ENCODE peak calls at places on chromosomes 11 and 22, in ten cellular contexts. B, S, J, O, Q, W, N, U, G and E are unnamed samples.

GRCh38 chr11:12112150-12112520 is 1.7 kb downstream of the MICAL2 start:
- DNase-seq in G (no peak), Q (no peak), U (no peak), J (no peak), O (no peak), W (no peak), N (no peak), B (no peak), S (no peak), E (no peak)

GRCh38 chr11:112290462-112290894 is 29.8 kb upstream of the PLET1 start:
- DNase-seq in U (peak; percentile 9), O (no peak), G (no peak), Q (no peak), N (no peak), J (no peak), B (no peak), W (no peak), S (no peak), E (no peak)

GRCh38 chr22:36540867-36541642 is 12.1 kb upstream of the EIF3D start:
- DNase-seq in W (no peak), G (no peak), N (no peak), S (no peak), U (no peak), J (no peak), O (peak; percentile 77), B (no peak), Q (no peak), E (no peak)

GRCh38 chr22:49884503-49885260 is 31.0 kb downstream of the ZBED4 start:
- DNase-seq in Q (no peak), N (no peak), G (no peak), S (no peak), U (no peak), B (no peak), O (no peak), J (no peak), W (no peak), E (no peak)

GRCh38 chr11:78224906-78225420 is 36.2 kb downstream of the USP35 start:
- DNase-seq in J (no peak), S (no peak), O (no peak), B (no peak), N (no peak), G (no peak), W (no peak), Q (no peak), U (no peak), E (no peak)

GRCh38 chr11:14538271-14538925 is 18.2 kb upstream of the PSMA1 start:
- DNase-seq in B (no peak), S (no peak), Q (no peak), U (no peak), G (no peak), W (no peak), N (no peak), O (no peak), J (no peak), E (no peak)

GRCh38 chr11:75495749-75496641 is 29.7 kb downstream of the GDPD5 start:
- DNase-seq in J (no peak), B (no peak), G (no peak), U (no peak), O (peak; percentile 25), Q (no peak), N (no peak), S (no peak), W (no peak), E (peak; percentile 64)

GRCh38 chr11:76783901-76784813 is 1.0 kb downstream of the TSKU start:
- DNase-seq in U (peak; percentile 84), S (no peak), J (peak; percentile 84), N (no peak), W (no peak), Q (peak; percentile 61), G (no peak), B (peak; percentile 39), O (peak; percentile 80), E (peak; percentile 86)

GRCh38 chr11:94525933-94526332 is 13.7 kb downstream of the C11orf97 start:
- DNase-seq in B (peak; percentile 40), S (no peak), Q (peak; percentile 86), N (peak; percentile 75), W (peak; percentile 69), G (peak; percentile 85), U (peak; percentile 64), J (peak; percentile 74), O (peak; percentile 48), E (no peak)

GRCh38 chr22:32800158-32800557 is 1.3 kb upstream of the TIMP3 start:
- DNase-seq in Q (no peak), O (no peak), B (no peak), J (no peak), S (no peak), N (no peak), W (no peak), U (no peak), G (no peak), E (no peak)

GRCh38 chr22:38882480-38882879 is 10.5 kb upstream of the CBX6 start:
- DNase-seq in S (no peak), B (peak; percentile 47), U (no peak), O (no peak), G (no peak), J (peak; percentile 33), W (no peak), Q (peak; percentile 58), N (peak; percentile 50), E (no peak)

GRCh38 chr11:2447951-2448650 is 3.3 kb downstream of the KCNQ1 start:
- DNase-seq in Q (no peak), B (no peak), W (no peak), O (no peak), J (no peak), N (no peak), U (no peak), G (no peak), S (no peak), E (no peak)

GRCh38 chr11:44113572-44113971 is 18.1 kb downstream of the EXT2 start:
- DNase-seq in W (no peak), O (no peak), U (no peak), G (no peak), J (no peak), B (no peak), N (no peak), Q (no peak), S (no peak), E (no peak)

GRCh38 chr11:44112083-44112865 is 16.8 kb downstream of the EXT2 start:
- DNase-seq in Q (peak; percentile 53), W (peak; percentile 37), B (peak; percentile 73), S (peak; percentile 40), N (no peak), U (peak; percentile 87), O (peak; percentile 29), J (peak; percentile 76), G (no peak), E (no peak)

GRCh38 chr11:44110231-44110679 is 14.8 kb downstream of the EXT2 start:
- DNase-seq in Q (peak; percentile 61), S (no peak), W (no peak), J (peak; percentile 40), U (peak; percentile 53), G (no peak), B (peak; percentile 53), O (peak; percentile 66), N (peak; percentile 49), E (peak; percentile 71)

GRCh38 chr11:44116433-44116832 is 21.0 kb downstream of the EXT2 start:
- DNase-seq in J (peak; percentile 6), U (no peak), Q (no peak), B (no peak), S (no peak), G (no peak), O (no peak), W (no peak), N (no peak), E (no peak)

DNA sequence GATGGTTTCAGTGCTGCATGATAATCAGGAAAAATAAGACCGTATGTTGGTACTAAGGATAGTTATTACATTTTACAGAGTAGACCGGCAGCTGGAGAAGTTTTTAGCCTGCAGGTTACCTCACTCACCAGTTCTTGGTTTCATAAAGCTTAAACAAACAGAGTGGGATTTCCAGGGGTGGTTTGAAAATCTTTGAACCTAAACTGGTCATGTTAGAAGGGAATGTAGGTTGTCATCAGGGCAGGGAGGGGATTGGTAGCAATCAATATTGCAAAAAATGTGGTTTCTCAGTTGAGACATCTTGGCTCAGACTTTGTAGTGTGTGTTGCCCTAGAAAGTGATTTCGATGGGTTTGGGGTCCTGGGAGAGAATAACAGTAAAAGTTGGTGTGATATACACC is 17.5 kb downstream of the EXT2 start:
- DNase-seq in W (no peak), N (no peak), G (no peak), O (no peak), S (no peak), Q (no peak), J (no peak), B (no peak), U (no peak), E (no peak)
- TF ChIP-seq CTCF in W (no peak), N (no peak), G (no peak), O (no peak), S (no peak), Q (no peak), J (no peak), B (no peak), U (no peak), E (no peak)

DNA sequence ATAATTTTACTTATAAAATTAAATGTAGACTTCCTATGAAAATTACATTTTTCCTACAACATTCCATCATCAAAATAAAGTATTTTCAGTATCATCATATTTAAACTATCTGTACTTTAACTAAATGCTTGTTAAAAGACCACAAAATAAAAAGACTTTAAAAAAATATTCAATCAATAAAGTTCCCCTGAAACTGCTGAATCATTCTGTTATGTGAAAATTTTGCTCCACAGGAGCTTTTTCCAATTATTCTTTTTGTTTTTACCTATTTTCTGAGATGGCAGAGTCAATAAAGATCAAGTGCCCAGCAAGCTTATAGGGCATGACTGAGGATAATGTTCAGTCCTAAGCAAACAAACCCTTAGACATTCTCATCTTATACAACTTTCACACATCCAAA is 27.3 kb downstream of the ALKBH8 start:
- DNase-seq in B (no peak), U (no peak), N (no peak), G (no peak), Q (no peak), W (no peak), O (no peak), S (no peak), J (no peak), E (no peak)
- H3K4me3 ChIP-seq in B (no peak overlapping the region), U (no peak overlapping the region), N (no peak overlapping the region), G (no peak overlapping the region), Q (no peak overlapping the region), W (no peak overlapping the region), O (no peak overlapping the region), S (no peak overlapping the region), J (no peak overlapping the region), E (no peak overlapping the region)

GRCh38 chr11:72704028-72704782 is 30.0 kb upstream of the PDE2A start:
- DNase-seq in S (no peak), Q (no peak), W (no peak), J (no peak), B (no peak), O (no peak), N (no peak), U (no peak), G (no peak), E (peak; percentile 35)
- TF ChIP-seq CTCF in S (peak; percentile 38), Q (peak; percentile 13), W (no peak), J (peak; percentile 20), B (no peak), O (peak; percentile 42), N (no peak), U (peak; percentile 13), G (peak; percentile 12), E (no peak)

DNA sequence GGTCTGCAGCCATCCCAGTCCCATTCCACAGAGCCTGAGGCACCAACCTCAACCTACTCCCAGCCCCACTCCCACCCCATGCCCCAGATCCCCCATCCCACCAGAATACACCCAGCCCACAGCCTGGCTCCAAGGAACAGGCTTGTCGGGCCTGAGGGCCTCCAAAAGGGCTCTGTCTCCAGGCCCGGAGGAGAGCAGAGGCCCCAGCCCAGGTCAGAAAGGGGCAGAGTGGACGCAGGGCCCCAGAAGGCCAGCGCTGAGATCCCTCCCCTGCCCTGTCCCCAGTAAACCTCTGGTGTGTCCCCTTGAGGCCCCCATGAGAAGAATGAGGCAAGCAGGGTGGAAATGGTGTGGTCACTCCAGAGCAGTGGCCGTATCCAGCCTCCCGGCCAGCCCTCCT is 195.2 kb downstream of the IGLL1 start:
- DNase-seq in J (no peak), B (no peak), G (no peak), W (no peak), S (no peak), Q (no peak), O (no peak), N (no peak), U (no peak), E (no peak)
- H3K4me3 ChIP-seq in J (no peak overlapping the region), B (no peak overlapping the region), G (no peak overlapping the region), W (no peak overlapping the region), S (no peak overlapping the region), Q (no peak overlapping the region), O (no peak overlapping the region), N (no peak overlapping the region), U (no peak overlapping the region), E (no peak overlapping the region)